ENCODE peak calls at places on chromosomes 2 and 18, in eight cellular contexts. One of them, this sample, is unnamed.

GRCh38 chr18:9707381-9708056 is 582 bp upstream of the RAB31 start:
- DNase-seq in effector memory CD4-positive, alpha-beta T cell: no peak
- DNase-seq in lung: no peak
- DNase-seq in spleen: no peak
- DNase-seq in trophoblast cell: no peak
- DNase-seq in right cardiac atrium: no peak
- DNase-seq in PC-9: no peak
- DNase-seq in brain microvascular endothelial cell: no peak
- DNase-seq in this sample: no peak

GRCh38 chr2:235500761-235501662 is 7.2 kb downstream of the AGAP1 start:
- DNase-seq in effector memory CD4-positive, alpha-beta T cell: no peak
- DNase-seq in lung: no peak
- DNase-seq in spleen: no peak
- DNase-seq in trophoblast cell: no peak
- DNase-seq in right cardiac atrium: no peak
- DNase-seq in PC-9: peak; percentile 48
- DNase-seq in brain microvascular endothelial cell: peak; percentile 64
- DNase-seq in this sample: no peak

GRCh38 chr2:230305416-230306275 is 21.3 kb upstream of the SP140L start:
- DNase-seq in effector memory CD4-positive, alpha-beta T cell: no peak
- DNase-seq in lung: no peak
- DNase-seq in spleen: peak; percentile 65
- DNase-seq in trophoblast cell: no peak
- DNase-seq in right cardiac atrium: no peak
- DNase-seq in PC-9: no peak
- DNase-seq in brain microvascular endothelial cell: no peak
- DNase-seq in this sample: no peak

GRCh38 chr2:149808556-149808955 is 221.0 kb upstream of the MMADHC start:
- DNase-seq in effector memory CD4-positive, alpha-beta T cell: no peak
- DNase-seq in lung: no peak
- DNase-seq in spleen: no peak
- DNase-seq in trophoblast cell: no peak
- DNase-seq in right cardiac atrium: no peak
- DNase-seq in PC-9: no peak
- DNase-seq in brain microvascular endothelial cell: no peak
- DNase-seq in this sample: no peak

GRCh38 chr2:235575904-235576303 is 82.1 kb downstream of the AGAP1 start:
- DNase-seq in effector memory CD4-positive, alpha-beta T cell: no peak
- DNase-seq in lung: no peak
- DNase-seq in spleen: no peak
- DNase-seq in trophoblast cell: no peak
- DNase-seq in right cardiac atrium: no peak
- DNase-seq in PC-9: no peak
- DNase-seq in brain microvascular endothelial cell: no peak
- DNase-seq in this sample: no peak

GRCh38 chr18:36546876-36547275 is 249.4 kb downstream of the FHOD3 start:
- DNase-seq in effector memory CD4-positive, alpha-beta T cell: no peak
- DNase-seq in lung: no peak
- DNase-seq in spleen: no peak
- DNase-seq in trophoblast cell: no peak
- DNase-seq in right cardiac atrium: no peak
- DNase-seq in PC-9: no peak
- DNase-seq in brain microvascular endothelial cell: no peak
- DNase-seq in this sample: no peak

GRCh38 chr2:59462418-59463197 is 1090.8 kb downstream of the BCL11A start:
- DNase-seq in effector memory CD4-positive, alpha-beta T cell: no peak
- DNase-seq in lung: no peak
- DNase-seq in spleen: no peak
- DNase-seq in trophoblast cell: no peak
- DNase-seq in right cardiac atrium: no peak
- DNase-seq in PC-9: no peak
- DNase-seq in brain microvascular endothelial cell: no peak
- DNase-seq in this sample: no peak

GRCh38 chr18:23683671-23684070 is 5.6 kb upstream of the LAMA3 start:
- DNase-seq in effector memory CD4-positive, alpha-beta T cell: no peak
- DNase-seq in lung: peak; percentile 45
- DNase-seq in spleen: no peak
- DNase-seq in trophoblast cell: no peak
- DNase-seq in right cardiac atrium: no peak
- DNase-seq in PC-9: no peak
- DNase-seq in brain microvascular endothelial cell: peak; percentile 39
- DNase-seq in this sample: no peak

DNA sequence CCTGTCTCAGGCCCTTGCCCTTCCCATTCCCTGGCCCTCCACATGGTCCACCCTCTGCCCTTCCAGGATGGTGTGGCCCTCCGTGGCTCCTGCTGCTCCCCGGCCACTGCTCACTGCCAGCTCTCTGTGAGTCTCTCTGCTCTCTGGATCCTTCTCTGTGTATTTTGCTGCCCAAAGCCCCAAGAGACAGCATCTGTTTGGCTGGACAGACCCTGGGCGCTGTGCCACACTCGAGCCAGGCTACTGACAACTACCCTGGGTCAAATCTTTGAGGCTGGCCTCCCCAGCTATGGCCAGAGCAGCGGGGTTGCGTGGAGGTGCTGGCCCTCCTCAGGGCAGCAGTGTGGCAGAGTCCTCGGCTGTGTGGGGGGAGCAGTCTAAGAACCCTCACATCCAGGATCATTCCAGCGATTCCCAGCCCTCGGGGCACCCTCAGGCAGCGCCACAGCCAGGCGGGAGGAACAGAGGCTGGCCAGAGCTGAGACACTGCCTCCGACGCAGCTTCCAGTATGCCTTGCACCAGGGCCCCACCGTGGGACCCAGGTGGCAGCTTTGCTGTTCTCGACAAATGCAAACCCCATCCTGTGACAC is 139.4 kb upstream of the GLI2 start:
- DNase-seq in effector memory CD4-positive, alpha-beta T cell: no peak
- DNase-seq in lung: no peak
- DNase-seq in spleen: peak; percentile 64
- DNase-seq in trophoblast cell: no peak
- DNase-seq in right cardiac atrium: peak; percentile 66
- DNase-seq in PC-9: no peak
- DNase-seq in brain microvascular endothelial cell: no peak
- DNase-seq in this sample: no peak
- H3K27ac ChIP-seq in effector memory CD4-positive, alpha-beta T cell: no peak overlapping the region
- H3K27ac ChIP-seq in lung: peak overlapping the region; percentile 21
- H3K27ac ChIP-seq in spleen: no peak overlapping the region
- H3K27ac ChIP-seq in trophoblast cell: no peak overlapping the region
- H3K27ac ChIP-seq in right cardiac atrium: no peak overlapping the region
- H3K27ac ChIP-seq in PC-9: no peak overlapping the region
- H3K27ac ChIP-seq in brain microvascular endothelial cell: no peak overlapping the region
- H3K27ac ChIP-seq in this sample: no peak overlapping the region

GRCh38 chr2:219215871-219216536 is 2.8 kb downstream of the ABCB6 start:
- DNase-seq in effector memory CD4-positive, alpha-beta T cell: no peak
- DNase-seq in lung: no peak
- DNase-seq in spleen: no peak
- DNase-seq in trophoblast cell: no peak
- DNase-seq in right cardiac atrium: peak; percentile 60
- DNase-seq in PC-9: no peak
- DNase-seq in brain microvascular endothelial cell: no peak
- DNase-seq in this sample: no peak

GRCh38 chr2:219219781-219220532 is 1.2 kb upstream of the ABCB6 start:
- DNase-seq in effector memory CD4-positive, alpha-beta T cell: no peak
- DNase-seq in lung: no peak
- DNase-seq in spleen: peak; percentile 70
- DNase-seq in trophoblast cell: no peak
- DNase-seq in right cardiac atrium: no peak
- DNase-seq in PC-9: no peak
- DNase-seq in brain microvascular endothelial cell: no peak
- DNase-seq in this sample: no peak

GRCh38 chr2:219220652-219221402 is 2.1 kb upstream of the ABCB6 start:
- DNase-seq in effector memory CD4-positive, alpha-beta T cell: no peak
- DNase-seq in lung: no peak
- DNase-seq in spleen: no peak
- DNase-seq in trophoblast cell: no peak
- DNase-seq in right cardiac atrium: peak; percentile 60
- DNase-seq in PC-9: no peak
- DNase-seq in brain microvascular endothelial cell: no peak
- DNase-seq in this sample: no peak

GRCh38 chr2:219219113-219219696 is 447 bp upstream of the ABCB6 start:
- DNase-seq in effector memory CD4-positive, alpha-beta T cell: no peak
- DNase-seq in lung: no peak
- DNase-seq in spleen: peak; percentile 82
- DNase-seq in trophoblast cell: no peak
- DNase-seq in right cardiac atrium: peak; percentile 52
- DNase-seq in PC-9: no peak
- DNase-seq in brain microvascular endothelial cell: no peak
- DNase-seq in this sample: no peak

DNA sequence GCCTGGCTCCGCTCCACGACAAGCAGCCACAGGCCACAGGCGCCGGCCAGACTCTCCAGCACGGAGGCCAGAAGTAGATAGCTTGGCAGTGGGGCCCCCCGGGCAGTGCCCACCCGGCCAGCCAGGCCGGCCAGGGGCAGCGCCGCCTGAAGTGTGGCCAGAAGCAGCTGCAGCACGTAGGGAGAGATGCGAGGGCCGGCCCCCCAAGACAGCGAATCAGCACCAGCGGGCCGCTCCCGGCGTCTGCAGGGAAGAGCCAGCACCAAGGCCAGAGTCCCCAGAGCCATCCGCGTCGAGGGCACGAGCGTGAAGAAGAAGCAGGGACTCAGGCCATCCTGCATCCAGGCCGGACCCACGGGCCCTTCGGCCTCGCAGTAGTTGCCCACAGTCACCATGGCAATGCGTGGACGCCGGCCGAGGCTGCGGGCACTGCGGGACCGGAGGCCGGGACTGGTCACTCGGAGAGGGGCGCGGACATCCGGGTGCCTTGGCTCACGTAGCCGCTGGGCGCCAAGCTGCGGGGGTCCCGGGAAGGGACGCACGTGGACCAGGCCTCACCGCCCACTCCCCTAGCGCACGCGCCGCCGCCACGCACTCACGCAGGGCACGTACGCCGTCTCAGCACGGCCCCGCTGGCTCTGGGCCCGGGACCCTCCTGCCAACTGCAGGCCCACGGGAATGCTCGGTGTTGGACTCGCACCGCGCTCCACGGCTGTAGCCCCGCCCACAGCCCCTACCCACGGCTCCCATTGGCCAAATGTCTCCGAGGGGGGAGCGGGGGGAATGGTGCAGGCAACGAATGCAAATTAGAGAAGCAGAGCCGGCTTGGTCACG is at the start of gene ABCB6:
- DNase-seq in effector memory CD4-positive, alpha-beta T cell: peak; percentile 85
- DNase-seq in lung: peak; percentile 96
- DNase-seq in spleen: peak; percentile 97
- DNase-seq in trophoblast cell: peak; percentile 89
- DNase-seq in right cardiac atrium: peak; percentile 100
- DNase-seq in PC-9: peak; percentile 91
- DNase-seq in brain microvascular endothelial cell: peak; percentile 91
- DNase-seq in this sample: no peak
- H3K27ac ChIP-seq in effector memory CD4-positive, alpha-beta T cell: peak within 1 kb of the TSS; percentile 51
- H3K27ac ChIP-seq in lung: peak within 1 kb of the TSS; percentile 87
- H3K27ac ChIP-seq in spleen: peak within 1 kb of the TSS; percentile 83
- H3K27ac ChIP-seq in trophoblast cell: peak within 1 kb of the TSS; percentile 82
- H3K27ac ChIP-seq in right cardiac atrium: peak within 1 kb of the TSS; percentile 79
- H3K27ac ChIP-seq in PC-9: peak within 1 kb of the TSS; percentile 90
- H3K27ac ChIP-seq in brain microvascular endothelial cell: peak within 1 kb of the TSS; percentile 79
- H3K27ac ChIP-seq in this sample: peak within 1 kb of the TSS; percentile 54

GRCh38 chr2:127657232-127657595 is 11.3 kb downstream of the GPR17 start:
- DNase-seq in effector memory CD4-positive, alpha-beta T cell: no peak
- DNase-seq in lung: no peak
- DNase-seq in spleen: peak; percentile 63
- DNase-seq in trophoblast cell: no peak
- DNase-seq in right cardiac atrium: peak; percentile 33
- DNase-seq in PC-9: no peak
- DNase-seq in brain microvascular endothelial cell: no peak
- DNase-seq in this sample: no peak

GRCh38 chr2:127658146-127658545 is 12.2 kb downstream of the GPR17 start:
- DNase-seq in effector memory CD4-positive, alpha-beta T cell: no peak
- DNase-seq in lung: no peak
- DNase-seq in spleen: no peak
- DNase-seq in trophoblast cell: no peak
- DNase-seq in right cardiac atrium: peak; percentile 18
- DNase-seq in PC-9: no peak
- DNase-seq in brain microvascular endothelial cell: no peak
- DNase-seq in this sample: no peak

GRCh38 chr2:127654838-127655175 is 8.9 kb downstream of the GPR17 start:
- DNase-seq in effector memory CD4-positive, alpha-beta T cell: no peak
- DNase-seq in lung: no peak
- DNase-seq in spleen: peak; percentile 57
- DNase-seq in trophoblast cell: no peak
- DNase-seq in right cardiac atrium: no peak
- DNase-seq in PC-9: no peak
- DNase-seq in brain microvascular endothelial cell: no peak
- DNase-seq in this sample: no peak

GRCh38 chr2:127655209-127656073 is 9.5 kb downstream of the GPR17 start:
- DNase-seq in effector memory CD4-positive, alpha-beta T cell: no peak
- DNase-seq in lung: no peak
- DNase-seq in spleen: peak; percentile 74
- DNase-seq in trophoblast cell: no peak
- DNase-seq in right cardiac atrium: peak; percentile 83
- DNase-seq in PC-9: no peak
- DNase-seq in brain microvascular endothelial cell: no peak
- DNase-seq in this sample: no peak

DNA sequence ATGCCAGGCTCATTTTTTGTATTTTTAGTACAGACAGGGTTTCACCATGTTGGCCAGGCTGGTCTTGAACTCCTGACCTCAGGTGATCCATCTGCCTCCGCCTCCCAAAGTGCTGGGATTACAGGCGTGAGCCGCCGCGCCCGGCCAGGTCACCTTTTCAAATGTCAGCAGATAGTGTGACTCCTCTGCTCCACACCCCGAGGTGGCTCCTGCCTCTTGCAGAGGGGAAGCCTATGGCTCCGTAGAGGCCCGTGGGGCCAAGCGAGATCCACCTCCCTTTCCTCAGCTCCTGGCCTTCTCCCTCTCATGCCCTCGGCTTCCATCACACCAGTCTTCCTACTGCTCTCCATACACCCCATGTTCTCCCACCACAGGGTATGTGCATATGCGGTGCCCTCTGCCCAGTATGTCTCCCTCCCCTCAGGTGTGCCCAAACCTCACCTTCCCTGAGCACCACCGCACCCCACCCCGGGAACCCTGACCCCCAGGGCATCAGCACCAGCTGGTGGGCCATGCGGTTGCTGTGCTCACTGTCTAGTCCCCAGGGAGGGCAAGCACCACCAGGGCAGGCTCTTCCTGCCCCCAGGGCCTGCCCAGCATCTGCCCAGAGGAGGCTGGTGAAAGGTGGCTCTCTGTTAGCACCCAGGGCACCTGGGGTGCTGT is 10.7 kb downstream of the GPR17 start:
- DNase-seq in effector memory CD4-positive, alpha-beta T cell: no peak
- DNase-seq in lung: no peak
- DNase-seq in spleen: peak; percentile 77
- DNase-seq in trophoblast cell: no peak
- DNase-seq in right cardiac atrium: peak; percentile 43
- DNase-seq in PC-9: no peak
- DNase-seq in brain microvascular endothelial cell: no peak
- DNase-seq in this sample: no peak
- H3K27ac ChIP-seq in effector memory CD4-positive, alpha-beta T cell: no peak overlapping the region
- H3K27ac ChIP-seq in lung: peak overlapping the region; percentile 21
- H3K27ac ChIP-seq in spleen: peak overlapping the region; percentile 7
- H3K27ac ChIP-seq in trophoblast cell: no peak overlapping the region
- H3K27ac ChIP-seq in right cardiac atrium: peak overlapping the region; percentile 10
- H3K27ac ChIP-seq in PC-9: no peak overlapping the region
- H3K27ac ChIP-seq in brain microvascular endothelial cell: no peak overlapping the region
- H3K27ac ChIP-seq in this sample: no peak overlapping the region

DNA sequence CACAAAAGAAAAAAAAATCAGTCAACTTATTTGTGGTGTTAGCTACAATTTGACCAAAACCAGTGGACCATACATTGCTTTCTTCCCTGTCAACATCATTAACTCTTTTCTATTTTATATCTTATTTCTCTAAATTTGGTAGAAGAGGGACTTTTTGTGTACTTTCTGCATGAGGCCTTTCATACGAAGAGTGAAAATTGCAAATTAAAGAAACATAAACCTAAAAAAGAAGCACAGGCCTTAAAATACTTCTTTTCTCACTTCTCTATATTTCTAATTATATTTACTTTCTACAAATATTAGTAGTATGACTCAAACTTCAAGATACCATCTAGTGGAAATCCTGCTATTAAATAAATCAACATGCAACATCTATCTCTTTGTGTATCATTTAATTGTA is 1073.4 kb upstream of the ZEB2 start:
- DNase-seq in effector memory CD4-positive, alpha-beta T cell: no peak
- DNase-seq in lung: no peak
- DNase-seq in spleen: no peak
- DNase-seq in trophoblast cell: no peak
- DNase-seq in right cardiac atrium: no peak
- DNase-seq in PC-9: no peak
- DNase-seq in brain microvascular endothelial cell: no peak
- DNase-seq in this sample: no peak
- H3K27ac ChIP-seq in effector memory CD4-positive, alpha-beta T cell: no peak overlapping the region
- H3K27ac ChIP-seq in lung: no peak overlapping the region
- H3K27ac ChIP-seq in spleen: no peak overlapping the region
- H3K27ac ChIP-seq in trophoblast cell: no peak overlapping the region
- H3K27ac ChIP-seq in right cardiac atrium: no peak overlapping the region
- H3K27ac ChIP-seq in PC-9: no peak overlapping the region
- H3K27ac ChIP-seq in brain microvascular endothelial cell: peak overlapping the region; percentile 80
- H3K27ac ChIP-seq in this sample: no peak overlapping the region